ENCODE peak calls at places on chromosomes 3 and 15, in six cellular contexts. Q is endothelial cell of umbilical vein, G is non-pigmented ciliary epithelial cell, R is cardiac fibroblast, P is WTC11, Z is mucosa of gallbladder. M is an unnamed sample.

GRCh38 chr15:55588070-55588817 is at the start of gene PYGO1:
- DNase-seq in R (peak; percentile 58), Q (peak; percentile 70), G (no peak), P (peak; percentile 71), Z (peak; percentile 17), M (no peak)

GRCh38 chr3:34258271-34259015 is 460.0 kb downstream of the PDCD6IP start:
- DNase-seq in R (no peak), Z (no peak), Q (no peak), P (no peak), G (no peak), M (no peak)

GRCh38 chr3:66441124-66441523 is 59.7 kb downstream of the LRIG1 start:
- DNase-seq in G (no peak), Q (peak; percentile 59), R (peak; percentile 66), P (no peak), Z (no peak), M (peak; percentile 75)

GRCh38 chr15:88701561-88702095 is 62.8 kb downstream of the ISG20 start:
- DNase-seq in P (peak; percentile 65), R (peak; percentile 8), Q (no peak), G (no peak), Z (no peak), M (no peak)

GRCh38 chr3:40765884-40766283 is 241.1 kb downstream of the ZNF621 start:
- DNase-seq in Z (no peak), Q (no peak), P (no peak), G (no peak), R (peak; percentile 74), M (no peak)

GRCh38 chr15:32029409-32029861 is 880 bp upstream of the CHRNA7 start:
- DNase-seq in P (peak; percentile 56), G (no peak), Z (no peak), R (no peak), Q (peak; percentile 10), M (no peak)

GRCh38 chr3:157918402-157918801 is 187.8 kb downstream of the SHOX2 start:
- DNase-seq in G (no peak), Z (no peak), R (no peak), Q (no peak), P (no peak), M (no peak)

GRCh38 chr3:150348500-150348899 is 59.6 kb upstream of the TSC22D2 start:
- DNase-seq in G (peak; percentile 68), P (no peak), R (peak; percentile 96), Q (peak; percentile 81), Z (no peak), M (peak; percentile 71)

GRCh38 chr3:161171113-161171512 is 50.0 kb upstream of the NMD3 start:
- DNase-seq in P (no peak), Q (peak; percentile 84), G (peak; percentile 84), R (peak; percentile 93), Z (peak; percentile 32), M (no peak)

GRCh38 chr3:193165431-193166120 is 75.4 kb upstream of the PLAAT1 start:
- DNase-seq in Z (no peak), P (no peak), Q (no peak), R (no peak), G (no peak), M (no peak)

GRCh38 chr3:40800343-40800742 is 275.6 kb downstream of the ZNF621 start:
- DNase-seq in P (no peak), Q (peak; percentile 18), Z (peak; percentile 72), G (peak; percentile 97), R (peak; percentile 97), M (peak; percentile 99)

GRCh38 chr15:71651750-71652186 is 158.6 kb upstream of the NR2E3 start:
- DNase-seq in P (peak; percentile 37), Z (no peak), Q (peak; percentile 64), R (peak; percentile 92), G (peak; percentile 37), M (peak; percentile 47)